ENCODE peak calls at places on chromosome X, in seven cellular contexts. V, T, N, K, Q, Z and W are unnamed samples. For H3K4me1, the result is how much of the 10 kb centered on the place peaks cover.

GRCh38 chrX:30504309-30504708 is 73.3 kb downstream of the TASL start:
- DNase-seq in N (no peak), V (peak), K (peak), Q (no peak), Z (no peak), T (peak), W (no peak)

GRCh38 chrX:136572030-136572429 is 40.0 kb downstream of the VGLL1 start:
- DNase-seq in N (no peak), Q (no peak), T (no peak), K (no peak), V (no peak), Z (no peak), W (no peak)

GRCh38 chrX:71301195-71301924 is at the start of gene ITGB1BP2:
- DNase-seq in K (peak), N (peak), Q (no peak), Z (no peak), T (no peak), V (no peak), W (no peak)

GRCh38 chrX:150329888-150330287 is 33.2 kb upstream of the MAMLD1 start:
- DNase-seq in N (no peak), K (no peak), Z (no peak), T (no peak), V (no peak), Q (no peak), W (no peak)

GRCh38 chrX:130726661-130727060 is 176.3 kb downstream of the ENOX2 start:
- DNase-seq in N (no peak), Q (no peak), Z (no peak), V (no peak), K (peak), T (no peak), W (peak)

GRCh38 chrX:119190251-119190651 is 45.8 kb upstream of the PGRMC1 start:
- DNase-seq in K (no peak), Z (peak), N (peak), Q (no peak), T (no peak), V (no peak), W (no peak)

GRCh38 chrX:17944833-17945497 is 83.9 kb upstream of the RAI2 start:
- DNase-seq in Q (no peak), V (peak), K (peak), T (peak), N (no peak), Z (no peak), W (no peak)

GRCh38 chrX:76922100-76922499 is 494.6 kb downstream of the MAGEE1 start:
- DNase-seq in T (no peak), Z (no peak), Q (no peak), V (no peak), N (no peak), K (no peak), W (no peak)

GRCh38 chrX:39518451-39519212 is 579.1 kb downstream of the BCOR start:
- DNase-seq in V (no peak), T (no peak), K (no peak), N (peak), Z (peak), Q (no peak), W (no peak)

GRCh38 chrX:19848110-19848509 is 39.3 kb downstream of the SH3KBP1 start:
- DNase-seq in Q (no peak), N (no peak), T (no peak), V (no peak), Z (no peak), K (no peak), W (no peak)
- H3K4me1 ChIP-seq in Q (under half), N (under half), T (under half), V (under half), Z (under half), K (under half), W (under half)

GRCh38 chrX:16213970-16214369 is 46.7 kb downstream of the MAGEB17 start:
- DNase-seq in T (no peak), K (no peak), N (no peak), Q (no peak), V (no peak), Z (no peak), W (no peak)

GRCh38 chrX:16212436-16212835 is 45.2 kb downstream of the MAGEB17 start:
- DNase-seq in K (peak), Q (no peak), V (no peak), Z (no peak), N (no peak), T (peak), W (no peak)

GRCh38 chrX:16215660-16216059 is 48.4 kb downstream of the MAGEB17 start:
- DNase-seq in K (no peak), Q (no peak), V (no peak), T (no peak), N (no peak), Z (no peak), W (no peak)

GRCh38 chrX:16208601-16209000 is 41.3 kb downstream of the MAGEB17 start:
- DNase-seq in T (no peak), V (no peak), K (no peak), N (no peak), Q (no peak), Z (no peak), W (no peak)

DNA sequence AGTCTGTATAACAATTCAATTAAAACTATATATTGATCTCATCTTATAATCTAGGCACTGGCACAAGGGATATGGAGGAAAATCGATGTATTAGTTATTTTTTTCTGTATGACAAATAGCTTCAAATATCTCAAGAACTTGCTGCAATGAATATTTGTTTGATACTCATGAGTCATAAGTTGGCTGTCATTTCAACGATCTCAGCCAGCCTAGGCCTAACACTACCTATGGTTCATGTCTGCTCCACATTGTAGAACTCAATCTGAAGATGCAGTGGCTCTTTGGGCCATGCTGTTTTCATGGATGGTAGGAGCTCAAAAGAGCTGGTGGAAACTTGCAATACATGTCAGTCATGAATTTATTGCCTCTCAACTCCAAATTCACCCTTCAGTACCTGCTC is 44.7 kb downstream of the MAGEB17 start:
- DNase-seq in T (peak), V (no peak), Q (no peak), K (no peak), N (no peak), Z (no peak), W (no peak)
- H3K4me3 ChIP-seq in T (no peak), V (no peak), Q (no peak), K (no peak), N (no peak), Z (no peak), W (no peak)

GRCh38 chrX:45756562-45756961 is 555.9 kb upstream of the DIPK2B start:
- DNase-seq in Q (no peak), K (no peak), V (no peak), Z (no peak), N (no peak), T (no peak), W (no peak)

GRCh38 chrX:45757272-45757671 is 556.6 kb upstream of the DIPK2B start:
- DNase-seq in N (no peak), T (no peak), Z (no peak), K (no peak), V (no peak), Q (no peak), W (no peak)

GRCh38 chrX:45760187-45760742 is 559.6 kb upstream of the DIPK2B start:
- DNase-seq in K (no peak), T (no peak), Z (no peak), V (no peak), Q (no peak), N (no peak), W (no peak)

GRCh38 chrX:45758319-45758718 is 557.6 kb upstream of the DIPK2B start:
- DNase-seq in T (no peak), V (no peak), Z (no peak), N (no peak), Q (no peak), K (peak), W (no peak)

DNA sequence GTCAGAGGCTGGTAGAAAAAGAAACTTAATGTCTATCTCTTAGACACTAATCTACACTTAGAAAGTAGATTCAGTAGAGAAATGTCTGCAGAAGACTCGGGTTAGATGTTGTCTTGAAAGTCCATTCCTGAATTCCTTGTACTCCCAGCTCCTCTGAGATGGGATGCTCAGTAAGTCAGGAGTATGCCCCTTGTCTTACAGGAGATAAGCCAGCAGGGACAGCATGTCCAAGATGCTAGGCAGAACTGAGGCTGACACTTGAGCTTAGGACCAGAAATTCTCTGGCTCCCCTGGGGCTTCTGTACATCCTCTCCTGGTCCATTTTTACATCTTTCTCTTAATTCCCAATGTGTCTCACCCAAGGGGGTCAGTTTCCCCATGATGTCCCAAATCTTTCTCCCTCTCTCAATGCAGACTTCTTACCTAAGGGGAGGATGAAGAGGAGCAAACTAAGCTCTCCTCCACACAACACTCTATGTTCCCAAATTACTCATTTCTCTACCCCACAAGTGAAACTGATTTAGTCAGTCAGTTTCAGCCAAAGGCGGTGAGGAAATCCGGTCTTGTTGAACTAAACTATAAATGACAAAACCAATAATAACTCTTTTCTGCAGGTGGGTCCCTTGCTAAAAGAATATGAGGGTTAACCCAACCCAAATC is 558.2 kb upstream of the DIPK2B start:
- DNase-seq in Q (no peak), T (no peak), N (no peak), Z (no peak), V (no peak), K (no peak), W (no peak)
- H3K4me1 ChIP-seq in Q (under half), T (half or more), N (under half), Z (under half), V (under half), K (under half), W (under half)

DNA sequence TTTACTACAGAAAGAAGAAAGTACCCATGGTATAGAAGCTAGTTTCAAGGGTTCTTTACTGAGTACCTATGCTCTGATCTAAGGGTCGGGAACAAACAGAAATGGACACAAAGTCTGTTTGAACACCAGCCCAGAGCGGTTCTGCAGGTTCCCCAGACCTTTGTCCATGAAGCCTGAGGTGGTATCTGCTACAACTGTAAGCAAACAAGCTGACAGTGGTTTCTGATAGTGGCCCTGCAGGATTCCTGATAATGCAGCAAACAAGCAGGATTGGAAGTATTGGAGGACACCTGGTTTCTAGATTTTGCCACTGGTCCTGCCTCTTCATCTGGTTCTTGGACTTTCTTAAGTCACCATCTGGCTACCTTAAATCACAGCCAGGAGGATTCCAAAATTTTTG is 23.7 kb downstream of the SMPX start:
- DNase-seq in T (no peak), V (no peak), K (no peak), Z (no peak), Q (no peak), N (no peak), W (no peak)
- H3K4me3 ChIP-seq in T (no peak), V (no peak), K (no peak), Z (no peak), Q (no peak), N (no peak), W (no peak)

GRCh38 chrX:78665286-78665685 is 6.2 kb upstream of the RTL3 start:
- DNase-seq in T (no peak), K (no peak), Q (no peak), N (no peak), Z (no peak), V (no peak), W (no peak)

GRCh38 chrX:78655642-78656041 is 3.5 kb downstream of the RTL3 start:
- DNase-seq in N (no peak), V (no peak), T (no peak), Q (no peak), Z (no peak), K (no peak), W (no peak)

GRCh38 chrX:78658851-78659744 is at the start of gene RTL3:
- DNase-seq in Q (no peak), V (no peak), T (no peak), N (no peak), Z (no peak), K (peak), W (no peak)

GRCh38 chrX:78659955-78660354 is 827 bp upstream of the RTL3 start:
- DNase-seq in T (no peak), V (no peak), Q (no peak), K (no peak), Z (no peak), N (no peak), W (no peak)
- H3K4me1 ChIP-seq in T (under half), V (under half), Q (under half), K (under half), Z (under half), N (under half), W (under half)

GRCh38 chrX:110116581-110116980 is 113.7 kb downstream of the TMEM164 start:
- DNase-seq in K (no peak), N (no peak), T (no peak), Z (no peak), Q (no peak), V (no peak), W (no peak)

GRCh38 chrX:110116066-110116465 is 113.2 kb downstream of the TMEM164 start:
- DNase-seq in T (no peak), Q (no peak), V (no peak), Z (no peak), N (no peak), K (no peak), W (no peak)

GRCh38 chrX:110120025-110120424 is 117.1 kb downstream of the TMEM164 start:
- DNase-seq in N (no peak), T (peak), V (no peak), Z (no peak), Q (no peak), K (no peak), W (peak)

GRCh38 chrX:110119480-110119879 is 116.6 kb downstream of the TMEM164 start:
- DNase-seq in N (no peak), Z (no peak), V (no peak), T (no peak), Q (no peak), K (no peak), W (no peak)

DNA sequence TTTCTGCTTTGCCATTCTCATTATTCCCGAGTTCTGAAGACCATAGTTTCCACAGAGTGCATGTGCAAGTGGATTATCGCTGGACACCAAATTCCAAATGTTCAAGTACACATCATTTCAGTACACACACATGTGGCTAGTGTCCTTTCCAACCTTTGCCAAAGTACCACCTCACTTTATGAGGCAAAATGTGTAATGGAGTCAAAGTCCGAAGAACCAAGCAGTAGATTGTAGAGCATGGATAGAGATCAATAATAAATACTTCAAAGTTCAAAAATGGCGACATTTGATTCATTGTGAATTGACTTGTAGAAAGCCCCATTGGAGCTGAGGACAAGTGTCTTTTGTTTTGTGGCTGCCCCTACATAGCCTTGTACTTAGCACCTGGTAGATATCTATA is 115.6 kb downstream of the TMEM164 start:
- DNase-seq in Z (no peak), T (no peak), Q (no peak), V (no peak), N (no peak), K (no peak), W (no peak)
- H3K4me3 ChIP-seq in Z (no peak), T (no peak), Q (no peak), V (no peak), N (no peak), K (no peak), W (no peak)

GRCh38 chrX:148311544-148311943 is 188.9 kb upstream of the AFF2 start:
- DNase-seq in K (no peak), V (no peak), N (no peak), Z (no peak), T (no peak), Q (no peak), W (no peak)
- H3K4me1 ChIP-seq in K (under half), V (under half), N (under half), Z (under half), T (under half), Q (under half), W (under half)

GRCh38 chrX:102739642-102740041 is 19.1 kb downstream of the GPRASP3 start:
- DNase-seq in K (no peak), N (no peak), Z (no peak), Q (no peak), T (no peak), V (no peak), W (no peak)
- H3K4me3 ChIP-seq in K (no peak), N (no peak), Z (no peak), Q (no peak), T (no peak), V (no peak), W (no peak)

GRCh38 chrX:13074297-13075262 is 30.2 kb upstream of the FAM9C start:
- DNase-seq in T (no peak), K (no peak), V (no peak), Q (no peak), Z (no peak), N (no peak), W (no peak)
- H3K4me1 ChIP-seq in T (under half), K (under half), V (under half), Q (under half), Z (under half), N (under half), W (under half)